ENCODE peak calls at places on chromosomes 2 and 18, in seven cellular contexts. D is hippocampal formation; W is T follicular helper cell; H is CD4-positive, CD25-positive, alpha-beta regulatory T cell; A is RPMI7951; N is A172; T is HuH-7.5. V is an unnamed sample.

GRCh38 chr2:23524261-23524706 is 139.3 kb downstream of the KLHL29 start:
- DNase-seq in D (no peak), W (no peak), H (no peak), A (peak; percentile 64), N (peak; percentile 65), T (no peak), V (peak; percentile 70)

GRCh38 chr2:26975656-26976055 is 5.2 kb downstream of the MAPRE3 start:
- DNase-seq in D (no peak), W (no peak), H (no peak), A (no peak), N (no peak), T (no peak), V (no peak)

GRCh38 chr2:240131296-240131695 is 4.8 kb downstream of the COPS9 start:
- DNase-seq in D (no peak), W (no peak), H (no peak), A (no peak), N (no peak), T (no peak), V (no peak)

GRCh38 chr18:40159141-40160017 is 1795.7 kb upstream of the PIK3C3 start:
- DNase-seq in D (no peak), W (no peak), H (no peak), A (peak; percentile 1), N (peak; percentile 28), T (no peak), V (peak; percentile 44)

GRCh38 chr2:88680916-88681315 is 10.6 kb upstream of the RPIA start:
- DNase-seq in D (no peak), W (no peak), H (no peak), A (no peak), N (no peak), T (no peak), V (no peak)

GRCh38 chr2:175742367-175742766 is 259.7 kb downstream of the LNPK start:
- DNase-seq in D (no peak), W (no peak), H (no peak), A (peak; percentile 28), N (peak; percentile 81), T (no peak), V (peak; percentile 79)

GRCh38 chr2:174643356-174643755 is 45.8 kb upstream of the WIPF1 start:
- DNase-seq in D (no peak), W (no peak), H (no peak), A (no peak), N (no peak), T (no peak), V (no peak)

GRCh38 chr18:77063256-77063655 is 69.3 kb downstream of the MBP start:
- DNase-seq in D (no peak), W (peak; percentile 74), H (peak; percentile 91), A (peak; percentile 75), N (peak; percentile 68), T (no peak), V (peak; percentile 92)

GRCh38 chr2:97267411-97268074 is 154.6 kb downstream of the ANKRD36 start:
- DNase-seq in D (no peak), W (no peak), H (peak; percentile 1), A (peak; percentile 1), N (no peak), T (no peak), V (no peak)

GRCh38 chr2:127118467-127118866 is 11.5 kb upstream of the BIN1 start:
- DNase-seq in D (peak; percentile 75), W (no peak), H (no peak), A (no peak), N (no peak), T (no peak), V (no peak)

GRCh38 chr2:109063326-109063670 is 65.7 kb upstream of the SH3RF3 start:
- DNase-seq in D (no peak), W (no peak), H (no peak), A (no peak), N (no peak), T (no peak), V (no peak)

GRCh38 chr2:70046534-70046933 is 40.7 kb upstream of the PCBP1 start:
- DNase-seq in D (no peak), W (no peak), H (no peak), A (no peak), N (no peak), T (no peak), V (no peak)

V was measured in HT1080.